ENCODE peak calls at places on chromosomes 2 and 18, in eight cellular contexts. One of them, this sample, is unnamed.

GRCh38 chr2:42110287-42110973 is 58.7 kb upstream of the EML4 start:
- DNase-seq in left lung: no peak
- DNase-seq in EH: peak
- DNase-seq in osteocyte: no peak
- DNase-seq in iris pigment epithelial cell: peak
- DNase-seq in astrocyte of the spinal cord: peak
- DNase-seq in M059J: no peak
- DNase-seq in activated naive CD4-positive, alpha-beta T cell treated with Interleukin-2 at 50 U/mL for 16 hours: no peak
- DNase-seq in this sample: no peak

GRCh38 chr2:219521066-219521880 is 7.0 kb downstream of the ASIC4 start:
- DNase-seq in left lung: peak
- DNase-seq in EH: peak
- DNase-seq in osteocyte: no peak
- DNase-seq in iris pigment epithelial cell: peak
- DNase-seq in astrocyte of the spinal cord: peak
- DNase-seq in M059J: peak
- DNase-seq in activated naive CD4-positive, alpha-beta T cell treated with Interleukin-2 at 50 U/mL for 16 hours: no peak
- DNase-seq in this sample: no peak

GRCh38 chr2:81853331-81853730 is 1548.8 kb upstream of the LRRTM1 start:
- DNase-seq in left lung: no peak
- DNase-seq in EH: no peak
- DNase-seq in osteocyte: no peak
- DNase-seq in iris pigment epithelial cell: no peak
- DNase-seq in astrocyte of the spinal cord: no peak
- DNase-seq in M059J: peak
- DNase-seq in activated naive CD4-positive, alpha-beta T cell treated with Interleukin-2 at 50 U/mL for 16 hours: no peak
- DNase-seq in this sample: no peak

GRCh38 chr2:219418155-219418569 is at the start of gene DES:
- DNase-seq in left lung: no peak
- DNase-seq in EH: no peak
- DNase-seq in osteocyte: no peak
- DNase-seq in iris pigment epithelial cell: no peak
- DNase-seq in astrocyte of the spinal cord: no peak
- DNase-seq in M059J: no peak
- DNase-seq in activated naive CD4-positive, alpha-beta T cell treated with Interleukin-2 at 50 U/mL for 16 hours: no peak
- DNase-seq in this sample: no peak

GRCh38 chr2:96329416-96329815 is 4.3 kb downstream of the ITPRIPL1 start:
- DNase-seq in left lung: no peak
- DNase-seq in EH: peak
- DNase-seq in osteocyte: no peak
- DNase-seq in iris pigment epithelial cell: peak
- DNase-seq in astrocyte of the spinal cord: peak
- DNase-seq in M059J: peak
- DNase-seq in activated naive CD4-positive, alpha-beta T cell treated with Interleukin-2 at 50 U/mL for 16 hours: no peak
- DNase-seq in this sample: no peak

GRCh38 chr2:215517391-215517790 is 81.5 kb upstream of the FN1 start:
- DNase-seq in left lung: no peak
- DNase-seq in EH: no peak
- DNase-seq in osteocyte: no peak
- DNase-seq in iris pigment epithelial cell: no peak
- DNase-seq in astrocyte of the spinal cord: no peak
- DNase-seq in M059J: peak
- DNase-seq in activated naive CD4-positive, alpha-beta T cell treated with Interleukin-2 at 50 U/mL for 16 hours: no peak
- DNase-seq in this sample: no peak

GRCh38 chr2:200765139-200765951 is 46.4 kb upstream of the BZW1 start:
- DNase-seq in left lung: no peak
- DNase-seq in EH: peak
- DNase-seq in osteocyte: no peak
- DNase-seq in iris pigment epithelial cell: peak
- DNase-seq in astrocyte of the spinal cord: peak
- DNase-seq in M059J: peak
- DNase-seq in activated naive CD4-positive, alpha-beta T cell treated with Interleukin-2 at 50 U/mL for 16 hours: peak
- DNase-seq in this sample: no peak

GRCh38 chr2:9256147-9256546 is 49.5 kb downstream of the ASAP2 start:
- DNase-seq in left lung: no peak
- DNase-seq in EH: no peak
- DNase-seq in osteocyte: no peak
- DNase-seq in iris pigment epithelial cell: no peak
- DNase-seq in astrocyte of the spinal cord: no peak
- DNase-seq in M059J: no peak
- DNase-seq in activated naive CD4-positive, alpha-beta T cell treated with Interleukin-2 at 50 U/mL for 16 hours: no peak
- DNase-seq in this sample: no peak

GRCh38 chr18:59376351-59376935 is 17.4 kb upstream of the LMAN1 start:
- DNase-seq in left lung: no peak
- DNase-seq in EH: no peak
- DNase-seq in osteocyte: no peak
- DNase-seq in iris pigment epithelial cell: no peak
- DNase-seq in astrocyte of the spinal cord: no peak
- DNase-seq in M059J: no peak
- DNase-seq in activated naive CD4-positive, alpha-beta T cell treated with Interleukin-2 at 50 U/mL for 16 hours: no peak
- DNase-seq in this sample: no peak

This sample was measured in breast epithelium.